ENCODE peak calls at places on chromosomes 5 and 9, in four cellular contexts. Z, E, H and P are unnamed samples. For H3K4me1, the result is how much of the 10 kb centered on the place peaks cover.

GRCh38 chr9:77901771-77902170 is 129.8 kb downstream of the GNAQ start:
- DNase-seq in E (no peak), Z (no peak), H (no peak), P (no peak)

GRCh38 chr9:105065119-105066088 is 137.4 kb upstream of the ABCA1 start:
- DNase-seq in E (no peak), Z (no peak), H (no peak), P (no peak)

GRCh38 chr9:137134191-137134590 is 4.8 kb upstream of the GRIN1 start:
- DNase-seq in E (no peak), Z (no peak), H (no peak), P (no peak)

GRCh38 chr5:138754699-138755057 is 1.5 kb downstream of the CTNNA1 start:
- DNase-seq in H (no peak), Z (no peak), E (no peak), P (no peak)

GRCh38 chr5:138344887-138345622 is 7.0 kb downstream of the FAM53C start:
- DNase-seq in Z (no peak), H (no peak), E (no peak), P (peak)

GRCh38 chr5:32339198-32339597 is 26.5 kb upstream of the MTMR12 start:
- DNase-seq in Z (no peak), H (no peak), E (peak), P (no peak)

GRCh38 chr9:38339087-38339486 is 53.4 kb upstream of the ALDH1B1 start:
- DNase-seq in E (peak), H (no peak), Z (no peak), P (peak)

GRCh38 chr9:71975833-71976232 is 64.4 kb downstream of the C9orf85 start:
- DNase-seq in H (no peak), Z (no peak), E (no peak), P (no peak)

GRCh38 chr5:1127991-1128785 is 16.3 kb upstream of the SLC12A7 start:
- DNase-seq in E (no peak), H (no peak), Z (no peak), P (no peak)

GRCh38 chr9:4050686-4051315 is 249.1 kb downstream of the GLIS3 start:
- DNase-seq in E (no peak), Z (no peak), H (no peak), P (no peak)

GRCh38 chr9:37421914-37422288 is 595 bp upstream of the GRHPR start:
- DNase-seq in H (no peak), Z (no peak), E (no peak), P (no peak)

GRCh38 chr9:137715321-137715720 is 96.5 kb downstream of the EHMT1 start:
- DNase-seq in Z (no peak), E (no peak), H (no peak), P (peak)

GRCh38 chr5:107668933-107669542 is 1.7 kb downstream of the EFNA5 start:
- DNase-seq in Z (no peak), H (no peak), E (no peak), P (peak)

GRCh38 chr9:114310471-114311450 is 12.1 kb upstream of the ORM1 start:
- DNase-seq in Z (no peak), E (no peak), H (peak), P (no peak)

GRCh38 chr9:34158362-34158869 is 20.4 kb upstream of the UBAP1 start:
- DNase-seq in Z (no peak), E (peak), H (no peak), P (no peak)

GRCh38 chr9:12060811-12061210 is 632.4 kb upstream of the TYRP1 start:
- DNase-seq in H (no peak), Z (no peak), E (no peak), P (no peak)

GRCh38 chr5:143083006-143083405 is 312.8 kb downstream of the ARHGAP26 start:
- DNase-seq in E (no peak), H (no peak), Z (no peak), P (no peak)

GRCh38 chr5:61229416-61229815 is 67.1 kb upstream of the SMIM15 start:
- DNase-seq in H (no peak), E (no peak), Z (no peak), P (no peak)

GRCh38 chr9:2570615-2571479 is 50.7 kb upstream of the VLDLR start:
- DNase-seq in Z (peak), H (peak), E (peak), P (no peak)

GRCh38 chr5:163437309-163438182 is at the start of gene CCNG1:
- DNase-seq in E (peak), Z (peak), H (peak), P (peak)

GRCh38 chr9:32136700-32137339 is 247.6 kb upstream of the ACO1 start:
- DNase-seq in E (no peak), H (no peak), Z (no peak), P (no peak)

GRCh38 chr9:19232830-19233194 is 2.3 kb downstream of the DENND4C start:
- DNase-seq in E (peak), Z (no peak), H (no peak), P (peak)

GRCh38 chr5:150514708-150515211 is 6.8 kb downstream of the NDST1 start:
- DNase-seq in E (peak), H (no peak), Z (no peak), P (peak)

GRCh38 chr5:137815202-137815990 is 52.3 kb upstream of the MYOT start:
- DNase-seq in H (no peak), E (no peak), Z (no peak), P (no peak)

GRCh38 chr5:61301820-61302563 is 30.1 kb upstream of the ZSWIM6 start:
- DNase-seq in Z (peak), H (peak), E (peak), P (peak)

GRCh38 chr9:95105519-95106287 is 211.8 kb downstream of the FANCC start:
- DNase-seq in H (peak), E (no peak), Z (no peak), P (peak)

GRCh38 chr5:170572453-170572852 is 68.6 kb downstream of the KCNIP1 start:
- DNase-seq in Z (no peak), E (no peak), H (no peak), P (no peak)

GRCh38 chr5:172486912-172487311 is 32.6 kb upstream of the SH3PXD2B start:
- DNase-seq in Z (no peak), H (no peak), E (no peak), P (no peak)

DNA sequence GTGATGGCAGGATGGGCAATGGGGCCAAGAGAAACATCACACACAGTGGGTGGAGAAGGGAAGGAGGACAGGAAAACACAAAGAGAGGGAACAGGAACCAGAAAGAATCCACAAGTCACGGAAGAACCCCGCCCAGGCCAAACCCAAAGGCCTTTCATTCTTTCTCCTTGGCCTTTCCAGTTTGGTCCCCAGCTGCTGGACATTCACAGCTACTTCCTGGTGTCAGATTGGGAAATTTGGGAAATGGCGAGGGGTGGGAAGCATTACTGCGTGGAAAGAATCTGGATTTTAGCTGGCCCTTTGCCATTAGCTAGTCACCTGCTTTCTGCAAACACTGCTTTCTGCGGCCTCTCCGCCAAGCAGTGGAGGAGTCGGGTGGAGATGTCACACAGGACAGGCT is 82.5 kb downstream of the GLDC start:
- DNase-seq in H (no peak), E (no peak), Z (no peak), P (no peak)
- H3K4me1 ChIP-seq in H (under half), E (under half), Z (under half), P (under half)

GRCh38 chr9:96877269-96877668 is 23.0 kb upstream of the ZNF782 start:
- DNase-seq in Z (no peak), E (no peak), H (no peak), P (no peak)

GRCh38 chr9:96874201-96874785 is 20.0 kb upstream of the ZNF782 start:
- DNase-seq in Z (no peak), E (no peak), H (no peak), P (no peak)

GRCh38 chr9:96874947-96875459 is 20.7 kb upstream of the ZNF782 start:
- DNase-seq in Z (no peak), E (peak), H (no peak), P (no peak)

GRCh38 chr9:96871176-96871575 is 16.9 kb upstream of the ZNF782 start:
- DNase-seq in E (no peak), Z (no peak), H (no peak), P (no peak)

GRCh38 chr9:96875460-96876142 is 21.3 kb upstream of the ZNF782 start:
- DNase-seq in Z (no peak), E (peak), H (no peak), P (peak)
- TF ChIP-seq CTCF in Z (no peak), E (peak), H (no peak), P (no peak)

DNA sequence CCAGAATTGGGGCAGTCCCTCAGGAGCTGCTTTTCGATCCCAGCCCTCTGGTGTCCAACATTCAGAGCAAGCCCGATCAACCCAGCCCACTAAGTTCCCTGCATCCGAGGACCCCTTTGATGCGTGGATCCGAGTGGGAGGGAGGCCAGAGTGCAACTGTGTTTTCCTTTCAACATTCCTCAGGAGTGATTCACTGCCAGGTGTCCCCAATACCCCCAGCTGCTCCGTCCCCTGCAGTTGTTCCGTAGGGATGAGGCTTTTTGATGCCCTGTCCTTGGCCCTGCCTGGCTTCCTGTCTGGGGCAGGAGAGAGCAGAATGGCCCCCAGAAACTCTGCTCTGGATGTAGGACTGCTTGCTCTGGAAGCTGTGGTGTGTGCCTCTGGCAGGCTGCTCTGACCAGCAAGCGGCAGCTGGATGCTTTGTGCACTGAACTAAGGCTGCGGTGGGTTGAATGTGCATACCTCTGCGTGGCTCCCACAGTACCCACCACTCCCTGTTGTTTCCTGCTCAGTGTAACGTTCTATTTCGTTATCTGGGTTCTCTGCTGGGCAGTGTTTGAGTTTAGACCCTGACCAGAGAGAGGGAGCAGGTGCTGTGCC is 117.5 kb downstream of the BOD1 start:
- DNase-seq in H (no peak), E (peak), Z (no peak), P (peak)
- H3K4me1 ChIP-seq in H (under half), E (under half), Z (under half), P (under half)

DNA sequence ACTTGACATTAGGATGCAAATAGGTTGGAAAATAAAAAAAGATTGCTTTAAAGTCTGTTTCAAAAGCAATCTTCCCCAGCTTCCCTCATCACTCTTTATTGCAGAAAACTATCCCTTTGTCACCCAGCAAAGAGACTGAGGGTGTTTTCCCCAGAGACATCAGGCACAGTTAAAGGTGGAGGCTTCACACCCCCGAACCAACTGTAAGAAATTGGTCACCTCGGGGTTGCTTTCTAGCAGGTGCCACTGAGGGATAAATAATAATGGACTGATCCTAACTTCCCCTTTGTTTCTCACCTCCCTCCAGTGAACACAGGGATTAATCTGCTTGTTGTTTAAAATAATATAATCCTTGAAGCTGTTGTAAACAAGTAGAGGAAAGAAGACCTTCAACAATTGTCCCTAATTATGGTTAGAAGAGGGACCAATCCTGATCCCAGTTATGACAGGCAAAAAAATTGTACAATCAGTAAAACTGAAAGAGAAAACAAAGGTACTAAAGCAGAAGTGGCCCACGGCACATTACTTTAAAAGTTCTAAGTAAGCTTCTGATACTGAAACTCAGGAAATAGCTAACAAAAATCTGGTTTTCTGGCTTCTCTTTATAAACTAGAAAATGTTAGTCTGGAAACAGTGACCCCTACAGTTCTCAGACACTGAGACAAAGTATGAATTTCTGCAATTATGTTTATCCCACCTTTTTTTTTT is 6.6 kb upstream of the PCSK1 start:
- DNase-seq in E (no peak), H (no peak), Z (no peak), P (no peak)
- TF ChIP-seq CTCF in E (peak), H (no peak), Z (no peak), P (peak)

GRCh38 chr9:133470988-133471387 is 7.9 kb downstream of the SLC2A6 start:
- DNase-seq in Z (no peak), H (no peak), E (no peak), P (no peak)
- H3K4me1 ChIP-seq in Z (under half), H (under half), E (under half), P (under half)

GRCh38 chr5:96141749-96142148 is 180.1 kb upstream of the ELL2 start:
- DNase-seq in H (no peak), E (no peak), Z (no peak), P (peak)

GRCh38 chr5:96142184-96142781 is 180.6 kb upstream of the ELL2 start:
- DNase-seq in H (no peak), E (no peak), Z (no peak), P (no peak)

GRCh38 chr5:96144289-96144688 is 182.6 kb upstream of the ELL2 start:
- DNase-seq in H (no peak), E (no peak), Z (no peak), P (no peak)

GRCh38 chr5:96143450-96143849 is 181.8 kb upstream of the ELL2 start:
- DNase-seq in H (no peak), Z (no peak), E (peak), P (no peak)

GRCh38 chr5:96142786-96143434 is 181.3 kb upstream of the ELL2 start:
- DNase-seq in Z (no peak), H (no peak), E (peak), P (no peak)
- TF ChIP-seq CTCF in Z (no peak), H (no peak), E (no peak), P (no peak)

DNA sequence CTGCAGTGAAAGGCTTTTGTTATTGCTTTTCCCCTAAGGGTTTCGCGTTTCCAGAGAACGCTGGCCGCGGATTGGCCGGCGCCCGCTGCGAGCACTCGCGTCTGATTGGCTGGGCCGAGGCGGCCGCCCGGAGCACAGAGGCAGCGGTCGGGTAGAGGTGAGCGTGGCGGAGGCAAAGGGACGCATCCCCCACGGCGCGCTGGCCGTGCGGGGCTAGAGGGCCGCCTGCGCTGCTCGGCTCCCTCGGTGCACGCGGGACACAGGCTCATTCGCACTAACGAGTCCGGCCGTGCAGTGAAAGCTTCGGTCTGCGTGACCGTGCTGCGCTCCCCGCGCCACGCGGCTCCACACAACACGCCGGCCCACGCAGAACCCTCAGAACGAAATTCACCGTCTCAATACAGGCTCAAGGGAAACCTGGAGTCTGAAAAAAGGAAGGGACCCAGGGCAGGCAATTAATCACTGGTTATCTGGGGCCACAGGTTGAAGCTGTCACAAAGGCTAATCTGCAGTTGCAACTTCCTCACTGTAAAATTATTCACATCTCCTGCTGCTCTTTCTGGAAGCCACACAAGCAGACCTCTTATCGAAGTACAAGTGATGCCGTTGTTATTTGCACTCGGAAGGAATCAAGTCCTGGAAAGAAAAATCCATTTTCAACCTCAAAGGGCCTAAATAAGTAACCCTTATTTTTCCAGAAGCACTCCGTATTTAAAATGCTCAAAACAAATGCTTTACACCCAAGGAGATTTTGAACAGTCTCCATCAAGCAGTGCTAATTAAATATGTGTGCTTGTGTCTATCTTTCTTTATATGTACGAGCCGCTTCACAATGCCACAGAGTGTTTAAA is 94.6 kb downstream of the ZNF608 start:
- DNase-seq in H (peak), Z (no peak), E (no peak), P (peak)
- H3K4me1 ChIP-seq in H (under half), Z (under half), E (under half), P (under half)